ENCODE peak calls at places on chromosomes 7 and 10, in five cellular contexts. O is MM.1S, E is thoracic aorta, L is fibroblast of lung, Q is choroid plexus epithelial cell. G is an unnamed sample.

GRCh38 chr10:124164252-124164651 is 70.9 kb upstream of the CHST15 start:
- DNase-seq in O (no peak), E (no peak), L (peak), Q (peak), G (no peak)

GRCh38 chr10:43076876-43077420 is at the start of gene RET:
- DNase-seq in O (no peak), E (no peak), L (no peak), Q (no peak), G (peak)

GRCh38 chr7:17556247-17556646 is 257.8 kb downstream of the AHR start:
- DNase-seq in O (peak), E (no peak), L (no peak), Q (no peak), G (no peak)

GRCh38 chr7:28408974-28409715 is 3.2 kb upstream of the CREB5 start:
- DNase-seq in O (peak), E (peak), L (peak), Q (peak), G (peak)

GRCh38 chr10:3805227-3805790 is 20.3 kb upstream of the KLF6 start:
- DNase-seq in O (peak), E (peak), L (peak), Q (peak), G (no peak)

GRCh38 chr7:67413670-67414069 is 417.0 kb downstream of the TYW1 start:
- DNase-seq in O (no peak), E (no peak), L (no peak), Q (no peak), G (no peak)

GRCh38 chr10:98745645-98746044 is 298.9 kb upstream of the HPS1 start:
- DNase-seq in O (peak), E (no peak), L (no peak), Q (no peak), G (no peak)

GRCh38 chr10:103451871-103452713 is at the start of gene CALHM2:
- DNase-seq in O (peak), E (no peak), L (peak), Q (peak), G (peak)

GRCh38 chr10:129865413-129865812 is 98.7 kb downstream of the EBF3 start:
- DNase-seq in O (no peak), E (no peak), L (no peak), Q (no peak), G (no peak)

GRCh38 chr7:107939472-107940145 is 48.6 kb downstream of the DLD start:
- DNase-seq in O (no peak), E (peak), L (peak), Q (peak), G (no peak)

GRCh38 chr7:118080947-118081346 is 103.0 kb upstream of the LSM8 start:
- DNase-seq in O (peak), E (no peak), L (peak), Q (peak), G (peak)

GRCh38 chr7:28107960-28108359 is 72.6 kb downstream of the JAZF1 start:
- DNase-seq in O (no peak), E (no peak), L (peak), Q (no peak), G (no peak)

GRCh38 chr10:62264702-62265436 is 3.8 kb downstream of the RTKN2 start:
- DNase-seq in O (peak), E (no peak), L (peak), Q (peak), G (peak)

GRCh38 chr7:44486693-44487092 is 3.8 kb downstream of the NUDCD3 start:
- DNase-seq in O (peak), E (no peak), L (peak), Q (peak), G (no peak)

GRCh38 chr10:17062009-17062408 is 67.6 kb downstream of the CUBN start:
- DNase-seq in O (no peak), E (no peak), L (peak), Q (peak), G (no peak)

GRCh38 chr7:8284606-8285005 is 22.6 kb upstream of the ICA1 start:
- DNase-seq in O (no peak), E (no peak), L (no peak), Q (peak), G (no peak)

GRCh38 chr7:45902820-45903219 is 14.5 kb downstream of the IGFBP1 start:
- DNase-seq in O (no peak), E (no peak), L (no peak), Q (peak), G (no peak)

GRCh38 chr7:117827861-117828260 is 45.4 kb downstream of the CTTNBP2 start:
- DNase-seq in O (no peak), E (no peak), L (peak), Q (peak), G (no peak)

GRCh38 chr7:30575910-30576309 is 18.8 kb upstream of the GARS1 start:
- DNase-seq in O (no peak), E (no peak), L (no peak), Q (no peak), G (no peak)

GRCh38 chr10:101031796-101032636 is 982 bp downstream of the SFXN3 start:
- DNase-seq in O (no peak), E (peak), L (peak), Q (peak), G (no peak)

GRCh38 chr7:100584046-100584676 is 1.8 kb downstream of the LRCH4 start:
- DNase-seq in O (no peak), E (no peak), L (no peak), Q (peak), G (no peak)

GRCh38 chr7:112296416-112296815 is 89.9 kb downstream of the ZNF277 start:
- DNase-seq in O (no peak), E (no peak), L (peak), Q (peak), G (no peak)

GRCh38 chr10:127945335-127945734 is 38.4 kb downstream of the PTPRE start:
- DNase-seq in O (no peak), E (no peak), L (peak), Q (peak), G (no peak)

GRCh38 chr10:102230861-102231356 is 4.8 kb downstream of the ELOVL3 start:
- DNase-seq in O (peak), E (no peak), L (no peak), Q (peak), G (peak)

GRCh38 chr10:122349758-122350355 is 24.7 kb upstream of the PLEKHA1 start:
- DNase-seq in O (no peak), E (no peak), L (no peak), Q (no peak), G (no peak)

GRCh38 chr10:116038259-116038658 is 234.7 kb downstream of the GFRA1 start:
- DNase-seq in O (no peak), E (peak), L (peak), Q (peak), G (no peak)

GRCh38 chr7:44394112-44394447 is 68.7 kb upstream of the CAMK2B start:
- DNase-seq in O (no peak), E (no peak), L (no peak), Q (no peak), G (no peak)

GRCh38 chr10:1379601-1380000 is 323.4 kb downstream of the WDR37 start:
- DNase-seq in O (no peak), E (no peak), L (no peak), Q (no peak), G (no peak)

GRCh38 chr10:31318382-31318853 is 598 bp upstream of the ZEB1 start:
- DNase-seq in O (no peak), E (peak), L (peak), Q (peak), G (peak)

GRCh38 chr7:123871998-123872867 is 27.3 kb downstream of the HYAL4 start:
- DNase-seq in O (peak), E (no peak), L (peak), Q (peak), G (peak)

GRCh38 chr10:125003901-125004467 is 62.1 kb downstream of the ZRANB1 start:
- DNase-seq in O (no peak), E (no peak), L (no peak), Q (no peak), G (no peak)

GRCh38 chr10:43839973-43840372 is 191.3 kb upstream of the ZNF32 start:
- DNase-seq in O (no peak), E (no peak), L (no peak), Q (no peak), G (no peak)

GRCh38 chr7:21927693-21928092 is 18.0 kb downstream of the CDCA7L start:
- DNase-seq in O (no peak), E (no peak), L (no peak), Q (no peak), G (no peak)

GRCh38 chr10:26503911-26504310 is 65.8 kb downstream of the APBB1IP start:
- DNase-seq in O (no peak), E (no peak), L (no peak), Q (no peak), G (no peak)
- TF ChIP-seq CTCF in O (peak), E (no peak), L (no peak), Q (no peak), G (no peak)

GRCh38 chr7:20744913-20745587 is 41.6 kb downstream of the SP8 start:
- DNase-seq in O (no peak), E (no peak), L (peak), Q (peak), G (no peak)
- TF ChIP-seq CTCF in O (no peak), E (no peak), L (no peak), Q (no peak), G (no peak)

DNA sequence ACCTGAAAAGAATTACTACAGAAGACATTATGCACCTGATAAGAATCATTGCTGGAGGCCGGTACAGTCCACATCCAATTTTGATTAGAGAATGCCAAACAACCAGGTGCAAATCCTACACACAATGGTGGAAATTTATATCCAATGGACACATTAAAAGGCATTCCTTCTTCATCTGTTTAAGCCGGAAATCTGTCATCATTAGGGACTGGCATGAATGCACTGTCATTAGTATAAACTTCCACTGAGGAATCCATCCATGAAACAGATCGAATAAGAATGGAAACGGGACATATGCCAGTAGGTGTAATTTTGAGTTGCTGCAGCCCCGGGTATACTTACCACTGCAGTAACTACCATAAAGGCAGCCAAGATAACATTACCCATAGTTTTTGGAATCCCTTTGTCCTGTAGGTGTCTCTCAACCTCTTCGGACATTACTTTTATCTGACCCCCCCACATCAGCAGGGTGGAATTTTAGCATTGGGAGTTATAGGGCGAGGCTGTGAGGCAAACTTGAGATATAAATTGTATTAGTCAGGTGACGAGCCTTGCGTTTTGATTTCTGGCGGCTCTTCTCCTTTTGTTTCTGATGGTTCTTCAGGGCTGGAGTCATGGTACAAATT is 36.5 kb upstream of the AKR1C2 start:
- DNase-seq in O (no peak), E (no peak), L (no peak), Q (no peak), G (no peak)
- TF ChIP-seq CTCF in O (no peak), E (no peak), L (no peak), Q (no peak), G (no peak)

GRCh38 chr7:127913686-127914085 is 117.6 kb downstream of the LRRC4 start:
- DNase-seq in O (no peak), E (no peak), L (no peak), Q (peak), G (no peak)

GRCh38 chr7:127912901-127913300 is 118.3 kb downstream of the LRRC4 start:
- DNase-seq in O (no peak), E (no peak), L (no peak), Q (no peak), G (no peak)

GRCh38 chr7:127909424-127910152 is 121.6 kb downstream of the LRRC4 start:
- DNase-seq in O (no peak), E (no peak), L (no peak), Q (no peak), G (no peak)

GRCh38 chr7:127914693-127915092 is 116.5 kb downstream of the LRRC4 start:
- DNase-seq in O (no peak), E (no peak), L (no peak), Q (no peak), G (no peak)

DNA sequence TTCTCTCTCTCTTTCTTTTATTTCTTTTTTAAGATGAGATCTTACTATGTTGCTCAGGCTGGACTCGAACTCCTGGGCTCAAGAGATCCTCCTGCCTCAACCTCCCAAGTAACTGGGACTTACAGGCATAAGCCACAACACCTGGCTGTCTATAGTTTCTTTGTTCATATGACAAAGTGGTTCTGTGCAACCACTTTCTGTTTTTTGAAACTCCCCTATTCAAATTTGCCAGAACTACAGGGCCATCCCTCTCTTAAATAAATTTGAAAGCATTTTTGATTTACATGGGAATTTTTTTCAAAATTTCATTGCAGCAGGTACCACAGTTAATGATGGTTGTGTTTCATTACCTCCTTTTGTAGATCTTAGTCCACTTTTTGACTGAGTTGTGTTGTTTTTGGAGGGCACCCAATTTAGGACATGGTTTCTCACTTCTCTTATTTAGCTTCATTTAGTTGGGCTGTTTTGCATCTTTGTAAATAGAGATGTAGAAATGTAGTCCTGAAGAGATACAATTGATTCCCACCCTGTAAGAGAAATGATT is 119.2 kb downstream of the LRRC4 start:
- DNase-seq in O (no peak), E (no peak), L (no peak), Q (no peak), G (peak)
- TF ChIP-seq CTCF in O (no peak), E (no peak), L (no peak), Q (no peak), G (no peak)

DNA sequence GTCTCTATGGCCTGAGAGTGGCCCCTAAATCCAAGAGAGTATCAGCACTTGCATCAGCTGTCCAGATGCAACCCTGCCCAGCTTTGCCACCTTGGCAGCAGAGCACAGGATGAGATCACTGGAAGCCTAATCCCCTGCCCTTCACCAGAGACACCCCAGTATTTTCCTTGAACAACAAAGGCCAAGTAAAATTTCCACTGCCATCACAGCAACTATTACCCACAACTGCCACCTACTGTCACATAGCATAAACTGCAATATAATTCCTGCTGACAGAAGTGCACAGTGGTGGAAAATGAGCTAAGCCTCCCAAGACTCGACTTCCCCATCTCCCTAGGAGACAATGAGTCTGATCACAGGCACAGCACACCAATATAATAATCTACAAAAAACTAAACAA is 462.8 kb upstream of the ZWINT start:
- DNase-seq in O (peak), E (no peak), L (no peak), Q (peak), G (peak)
- TF ChIP-seq CTCF in O (peak), E (no peak), L (no peak), Q (no peak), G (peak)

GRCh38 chr10:84264611-84265141 is 19.8 kb downstream of the RGR start:
- DNase-seq in O (peak), E (peak), L (peak), Q (peak), G (peak)

GRCh38 chr10:84270708-84271107 is 25.9 kb downstream of the RGR start:
- DNase-seq in O (no peak), E (no peak), L (no peak), Q (no peak), G (no peak)

GRCh38 chr10:84265378-84265777 is 20.5 kb downstream of the RGR start:
- DNase-seq in O (no peak), E (no peak), L (no peak), Q (no peak), G (no peak)

GRCh38 chr10:84269773-84270172 is 24.9 kb downstream of the RGR start:
- DNase-seq in O (no peak), E (no peak), L (peak), Q (peak), G (no peak)

GRCh38 chr10:84267503-84268126 is 22.8 kb downstream of the RGR start:
- DNase-seq in O (no peak), E (no peak), L (peak), Q (peak), G (peak)
- TF ChIP-seq CTCF in O (peak), E (no peak), L (peak), Q (peak), G (peak)

GRCh38 chr7:81256991-81257390 is 338.1 kb upstream of the SEMA3C start:
- DNase-seq in O (no peak), E (no peak), L (no peak), Q (peak), G (no peak)
- TF ChIP-seq CTCF in O (no peak), E (peak), L (peak), Q (peak), G (no peak)

DNA sequence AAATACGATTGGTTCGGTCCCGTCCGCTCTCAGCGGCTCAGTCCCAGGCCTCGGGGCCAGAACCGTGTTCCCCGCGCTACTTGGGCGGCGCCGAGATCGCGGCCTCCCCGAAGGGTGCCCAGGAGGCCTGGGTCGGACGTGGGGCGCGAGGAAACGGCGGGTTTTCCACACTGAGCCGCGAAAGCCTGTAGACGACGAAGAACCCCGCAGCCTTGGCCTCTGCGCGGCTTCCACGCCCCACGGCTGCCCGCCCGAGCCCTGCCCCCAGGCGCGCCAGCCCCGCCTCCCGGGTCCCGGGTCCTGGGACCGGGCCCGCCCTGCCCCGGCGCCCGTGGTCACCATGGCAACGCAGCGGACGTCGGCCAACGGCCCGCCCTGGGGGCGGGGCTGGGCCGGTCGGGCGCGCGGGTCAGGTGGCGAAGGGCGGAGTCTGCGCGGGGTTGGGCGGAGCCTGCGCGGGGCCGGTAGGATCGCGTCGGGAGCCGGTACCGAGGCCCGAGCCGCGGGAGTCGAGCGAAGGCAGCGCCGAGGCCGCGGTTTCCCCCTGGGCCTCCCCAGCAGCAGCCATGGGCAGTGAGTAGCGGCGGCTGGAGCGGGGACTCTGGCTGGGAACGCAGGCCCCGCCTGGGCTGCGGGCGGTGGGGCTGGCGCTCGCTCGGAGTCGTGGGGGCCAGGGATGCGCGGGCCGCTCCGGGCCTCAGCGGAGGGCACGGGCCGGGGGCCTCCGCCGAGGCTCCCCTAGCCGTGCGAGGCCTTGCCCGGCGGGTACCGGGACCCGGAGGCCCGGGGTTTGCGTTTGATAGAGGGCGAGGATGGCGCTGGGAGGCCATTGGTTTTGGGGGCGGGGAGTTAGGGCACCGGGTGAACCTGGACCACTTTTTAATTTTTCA is at the start of gene SEC61A2:
- DNase-seq in O (peak), E (peak), L (peak), Q (peak), G (peak)
- TF ChIP-seq CTCF in O (no peak), E (no peak), L (no peak), Q (no peak), G (no peak)

GRCh38 chr10:97520978-97521761 is 22.4 kb downstream of the UBTD1 start:
- DNase-seq in O (no peak), E (no peak), L (no peak), Q (no peak), G (no peak)
- TF ChIP-seq CTCF in O (no peak), E (no peak), L (no peak), Q (no peak), G (no peak)